ENCODE peak calls at places on chromosomes 2 and 18, in eight cellular contexts. L is prostate gland, I is A549, U is sigmoid colon, Z is heart left ventricle, Y is spleen, D is uterus, O is lower leg skin. S is an unnamed sample.

GRCh38 chr2:230914886-230915285 is 10.2 kb downstream of the GPR55 start:
- DNase-seq in L (no peak), I (no peak), Y (peak), Z (peak), U (no peak), O (no peak), D (no peak), S (no peak)

GRCh38 chr18:76822510-76823165 is at the start of gene ZNF236:
- DNase-seq in O (peak), L (peak), Z (peak), U (peak), D (peak), I (peak), Y (peak), S (peak)

GRCh38 chr2:122210898-122211605 is 455.6 kb downstream of the TSN start:
- DNase-seq in U (no peak), O (no peak), Z (no peak), D (no peak), L (no peak), Y (no peak), I (no peak), S (no peak)

GRCh38 chr2:229780856-229781773 is 66.8 kb upstream of the DNER start:
- DNase-seq in I (peak), L (no peak), Z (no peak), O (no peak), Y (no peak), U (no peak), D (no peak), S (peak)

GRCh38 chr18:75209952-75210261 is 690 bp upstream of the TSHZ1 start:
- DNase-seq in O (no peak), I (no peak), Y (no peak), U (no peak), D (no peak), L (no peak), Z (no peak), S (no peak)

GRCh38 chr2:16152101-16152927 is 212.0 kb downstream of the MYCN start:
- DNase-seq in Z (no peak), O (no peak), D (no peak), U (no peak), I (no peak), L (no peak), Y (no peak), S (no peak)

GRCh38 chr2:9206991-9207640 is 504 bp downstream of the ASAP2 start:
- DNase-seq in I (peak), D (peak), O (no peak), U (no peak), L (peak), Y (peak), Z (no peak), S (no peak)

GRCh38 chr2:158922610-158923009 is 45.8 kb upstream of the TANC1 start:
- DNase-seq in Z (no peak), U (no peak), L (no peak), Y (no peak), O (no peak), D (no peak), I (no peak), S (no peak)

GRCh38 chr18:75546964-75547363 is 119.5 kb upstream of the SMIM21 start:
- DNase-seq in U (no peak), D (no peak), O (no peak), Z (no peak), I (no peak), Y (no peak), L (no peak), S (no peak)

GRCh38 chr2:101435011-101435862 is 39.7 kb downstream of the RFX8 start:
- DNase-seq in U (no peak), O (no peak), L (no peak), D (no peak), Z (no peak), I (no peak), Y (no peak), S (no peak)

GRCh38 chr2:26144953-26145680 is 27.8 kb upstream of the GAREM2 start:
- DNase-seq in O (peak), Y (peak), D (peak), U (no peak), Z (peak), L (peak), I (peak), S (peak)
- TF ChIP-seq POLR2A in O (no peak), Y (no peak), D (no peak), U (no peak), Z (no peak), L (no peak), I (no peak), S (no peak)

GRCh38 chr2:216006164-216006663 is 7.1 kb downstream of the MREG start:
- DNase-seq in O (no peak), D (peak), Y (peak), U (no peak), L (peak), I (no peak), Z (no peak), S (peak)
- TF ChIP-seq POLR2A in O (no peak), D (no peak), Y (no peak), U (no peak), L (no peak), I (no peak), Z (no peak), S (no peak)

GRCh38 chr18:58581265-58581664 is 47.6 kb downstream of the ALPK2 start:
- DNase-seq in O (no peak), I (peak), Y (no peak), Z (no peak), U (no peak), D (no peak), L (no peak), S (no peak)
- TF ChIP-seq POLR2A in O (no peak), I (no peak), Y (no peak), Z (no peak), U (no peak), D (no peak), L (no peak), S (no peak)

GRCh38 chr2:127064642-127065250 is 42.2 kb downstream of the BIN1 start:
- DNase-seq in O (peak), Z (peak), U (peak), D (peak), L (peak), I (peak), Y (peak), S (peak)
- TF ChIP-seq POLR2A in O (no peak), Z (no peak), U (no peak), D (no peak), L (no peak), I (peak), Y (no peak), S (no peak)

DNA sequence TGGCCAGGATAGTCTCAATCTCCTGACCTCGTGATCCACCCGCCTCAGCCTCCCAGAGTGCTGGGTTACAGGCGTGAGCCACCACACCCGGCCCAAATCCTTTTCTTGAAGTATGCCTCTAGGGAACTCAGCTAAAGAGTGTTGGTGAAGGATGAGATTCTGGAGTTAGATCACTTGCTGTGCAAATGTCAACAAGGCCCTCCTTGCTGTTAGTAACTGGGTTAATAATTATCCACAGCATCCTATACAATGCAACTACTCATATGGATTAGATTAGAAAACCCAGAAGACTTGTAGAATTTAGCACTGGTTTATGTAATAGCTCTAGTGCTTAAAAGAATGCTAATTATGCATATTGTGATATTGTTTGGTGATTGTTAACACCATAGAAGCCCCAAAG is 310.8 kb upstream of the TFPI start:
- DNase-seq in Z (no peak), Y (no peak), I (no peak), D (no peak), L (no peak), O (no peak), U (no peak), S (no peak)
- TF ChIP-seq POLR2A in Z (no peak), Y (no peak), I (no peak), D (no peak), L (no peak), O (no peak), U (no peak), S (no peak)

DNA sequence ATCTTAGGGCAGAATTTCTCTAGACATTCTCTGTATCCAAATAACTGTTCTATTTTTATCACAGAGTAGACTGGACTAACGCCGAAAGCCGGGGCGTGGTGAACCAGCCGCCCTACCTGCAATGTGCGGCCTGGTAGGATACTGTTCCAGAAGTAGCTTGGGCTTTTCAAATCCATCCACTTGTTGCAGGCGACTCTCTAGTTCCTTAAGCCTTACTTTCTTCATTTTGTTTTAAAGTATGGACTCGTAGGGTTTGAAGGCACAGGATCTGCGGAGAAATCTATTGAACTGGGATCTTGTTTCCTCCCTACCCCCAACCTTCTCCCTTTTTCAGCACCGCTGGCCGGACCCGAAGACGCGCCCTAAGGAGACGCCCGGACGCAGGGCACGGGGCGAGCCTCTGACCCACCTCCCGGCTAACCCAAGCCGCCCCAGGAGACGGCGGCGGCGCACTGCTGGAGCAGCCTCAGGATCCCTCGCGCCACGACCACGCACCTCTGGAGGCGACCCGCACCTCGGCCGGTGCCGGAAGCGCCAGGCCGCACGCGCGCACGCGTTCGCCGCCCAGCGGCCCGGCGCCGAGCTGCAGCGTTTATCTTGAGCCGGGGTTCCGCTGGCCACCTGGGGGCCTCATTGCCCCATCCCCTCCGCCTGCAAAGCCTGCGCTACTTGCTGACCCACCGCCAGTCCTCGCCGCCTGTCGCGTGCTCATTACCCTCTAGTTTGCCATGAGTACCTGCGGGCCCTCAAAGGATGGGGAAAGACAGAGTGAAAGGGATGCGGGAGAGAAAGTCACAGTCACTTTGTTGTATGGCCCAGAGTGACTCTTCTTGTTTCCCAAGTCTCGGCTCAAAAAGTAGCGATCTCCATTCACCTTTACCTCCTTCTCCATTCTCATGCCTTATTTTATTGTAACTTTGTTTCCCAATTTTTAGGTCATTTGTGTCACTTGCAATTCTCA is at the start of gene METTL5:
- DNase-seq in Y (peak), I (peak), U (peak), Z (peak), D (peak), L (peak), O (peak), S (peak)
- TF ChIP-seq POLR2A in Y (no peak), I (peak), U (peak), Z (peak), D (no peak), L (peak), O (no peak), S (peak)

DNA sequence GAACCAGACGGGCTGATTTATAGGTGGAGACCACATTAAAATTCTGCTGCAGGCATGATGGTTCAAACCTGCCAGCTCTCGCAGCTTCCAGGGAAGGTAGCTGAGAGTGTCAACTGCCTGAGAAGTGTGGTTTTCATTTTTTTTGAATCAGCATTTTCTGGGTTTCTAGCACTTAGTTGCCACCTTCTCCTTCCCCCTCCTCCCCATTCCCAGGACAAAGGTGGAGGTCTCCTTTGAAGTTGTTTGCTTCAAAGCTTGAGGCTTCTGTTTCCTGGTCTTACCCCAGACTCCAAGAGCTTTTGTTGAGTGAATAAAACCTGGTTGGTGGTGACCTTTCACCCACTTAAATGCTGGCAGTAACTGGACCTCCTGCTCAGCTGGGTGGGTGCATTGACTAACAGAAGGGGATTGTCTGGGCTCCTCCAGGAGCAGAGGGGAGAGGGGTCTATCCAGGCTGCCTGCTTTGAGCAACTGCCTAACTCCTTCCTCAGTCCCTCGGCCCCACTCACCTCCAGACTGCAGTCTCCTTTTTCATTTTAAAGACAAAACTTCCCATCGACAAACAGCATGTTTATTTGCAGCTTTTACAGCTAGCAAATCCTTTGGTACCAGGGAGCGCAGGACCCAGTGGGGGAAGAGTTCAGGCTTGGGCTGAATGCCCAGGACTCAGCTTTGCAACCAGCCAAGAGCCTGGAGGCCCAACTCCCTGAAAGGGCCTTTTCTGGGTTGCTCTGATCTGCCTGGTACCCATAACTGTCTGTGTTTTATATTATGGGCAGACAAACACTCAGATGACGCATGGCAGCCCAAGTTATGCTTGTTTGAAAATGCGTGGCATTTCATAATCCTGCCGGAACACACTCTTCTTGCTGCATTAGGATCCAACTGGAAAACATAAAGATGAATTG is 3.6 kb downstream of the RHOB start:
- DNase-seq in O (peak), D (peak), I (no peak), Y (peak), Z (peak), L (peak), U (peak), S (no peak)
- TF ChIP-seq POLR2A in O (no peak), D (no peak), I (no peak), Y (no peak), Z (peak), L (no peak), U (peak), S (no peak)

GRCh38 chr2:43595603-43596412 is at the start of gene THADA:
- DNase-seq in L (peak), I (peak), D (peak), Z (peak), Y (peak), U (peak), O (peak), S (peak)
- TF ChIP-seq POLR2A in L (peak), I (peak), D (peak), Z (peak), Y (peak), U (peak), O (peak), S (peak)